ENCODE peak calls at places on chromosome 7, in six cellular contexts. J is COR-L47; R is activated T-cell treated with anti-CD3 and anti-CD28 coated beads, Interleukin-2, amount 50 U/mL, for 1 hour; S is HEK293T; L is activated CD4-positive, alpha-beta T cell treated with anti-CD3 and anti-CD28 coated beads, Interleukin-2, amount 50 U/mL, for 4 hours; I is GM03348. X is an unnamed sample.

GRCh38 chr7:36141351-36141750 is 11.7 kb upstream of the EEPD1 start:
- DNase-seq in R (no peak), L (no peak), I (no peak), J (no peak), S (no peak), X (no peak)

GRCh38 chr7:143345428-143345900 is 17.0 kb downstream of the FAM131B start:
- DNase-seq in S (peak), I (peak), L (peak), R (peak), J (peak), X (peak)

GRCh38 chr7:96322373-96322695 is 436 bp upstream of the SLC25A13 start:
- DNase-seq in R (no peak), L (no peak), S (no peak), I (no peak), J (no peak), X (no peak)

GRCh38 chr7:36058020-36058592 is 94.9 kb upstream of the EEPD1 start:
- DNase-seq in S (no peak), J (no peak), R (no peak), L (no peak), I (no peak), X (no peak)

GRCh38 chr7:96305915-96306314 is 16.0 kb downstream of the SLC25A13 start:
- DNase-seq in L (no peak), I (no peak), R (no peak), J (no peak), S (no peak), X (no peak)

GRCh38 chr7:20269726-20270125 is 52.5 kb upstream of the MACC1 start:
- DNase-seq in S (no peak), I (peak), L (no peak), R (no peak), J (no peak), X (no peak)

GRCh38 chr7:106177738-106178592 is 65.9 kb upstream of the SYPL1 start:
- DNase-seq in I (no peak), J (no peak), L (no peak), S (no peak), R (no peak), X (no peak)

GRCh38 chr7:149050941-149051340 is 22.6 kb upstream of the PDIA4 start:
- DNase-seq in L (no peak), I (no peak), R (no peak), S (no peak), J (no peak), X (no peak)

GRCh38 chr7:139777948-139778841 is at the start of gene HIPK2:
- DNase-seq in R (peak), I (peak), L (peak), J (peak), S (peak), X (peak)

GRCh38 chr7:3260425-3260762 is 40.7 kb upstream of the SDK1 start:
- DNase-seq in L (no peak), S (no peak), I (peak), J (no peak), R (no peak), X (no peak)

GRCh38 chr7:148838905-148839304 is 45.2 kb downstream of the EZH2 start:
- DNase-seq in J (no peak), S (no peak), R (no peak), I (no peak), L (no peak), X (no peak)

GRCh38 chr7:19749658-19750057 is 23.8 kb downstream of the TMEM196 start:
- DNase-seq in I (no peak), J (no peak), L (no peak), S (no peak), R (no peak), X (no peak)

GRCh38 chr7:2015251-2015871 is 217.4 kb downstream of the MAD1L1 start:
- DNase-seq in R (no peak), L (no peak), J (no peak), S (no peak), I (no peak), X (peak)

GRCh38 chr7:96479015-96479645 is 157.2 kb upstream of the SLC25A13 start:
- DNase-seq in S (no peak), J (no peak), R (no peak), L (no peak), I (no peak), X (no peak)

GRCh38 chr7:24381919-24382505 is 98.0 kb downstream of the NPY start:
- DNase-seq in S (peak), I (peak), J (peak), L (no peak), R (no peak), X (no peak)

GRCh38 chr7:94357076-94357475 is 37.6 kb upstream of the COL1A2 start:
- DNase-seq in J (no peak), S (no peak), R (no peak), I (peak), L (no peak), X (no peak)

GRCh38 chr7:145978769-145979168 is 137.8 kb upstream of the CNTNAP2 start:
- DNase-seq in I (no peak), J (peak), S (no peak), L (no peak), R (no peak), X (no peak)

GRCh38 chr7:94022550-94022949 is 18.4 kb upstream of the BET1 start:
- DNase-seq in R (no peak), I (no peak), J (no peak), L (no peak), S (no peak), X (no peak)

GRCh38 chr7:107103369-107103768 is 58.9 kb downstream of the PRKAR2B start:
- DNase-seq in I (no peak), J (no peak), R (no peak), S (no peak), L (no peak), X (no peak)

GRCh38 chr7:54988516-54988915 is 30.3 kb upstream of the EGFR start:
- DNase-seq in L (no peak), J (no peak), R (no peak), S (no peak), I (no peak), X (no peak)

GRCh38 chr7:28298870-28299484 is 113.3 kb upstream of the CREB5 start:
- DNase-seq in S (peak), J (peak), L (no peak), R (no peak), I (peak), X (no peak)

GRCh38 chr7:158300427-158300826 is 287.2 kb downstream of the PTPRN2 start:
- DNase-seq in L (no peak), S (no peak), I (no peak), R (no peak), J (no peak), X (no peak)

GRCh38 chr7:135659159-135659837 is 3.0 kb upstream of the STMP1 start:
- DNase-seq in R (no peak), S (no peak), L (no peak), J (peak), I (no peak), X (no peak)

GRCh38 chr7:120216947-120217346 is 56.0 kb upstream of the KCND2 start:
- DNase-seq in R (no peak), I (no peak), S (no peak), J (no peak), L (no peak), X (no peak)

GRCh38 chr7:49850921-49851613 is 77.6 kb downstream of the VWC2 start:
- DNase-seq in L (no peak), J (no peak), S (no peak), R (no peak), I (no peak), X (no peak)